ENCODE peak calls at places on chromosome 3, in five cellular contexts. I, R, K, A and D are unnamed samples.

GRCh38 chr3:149224736-149225594 is 3.3 kb upstream of the CP start:
- DNase-seq in I (no peak), R (no peak), K (no peak), A (peak), D (no peak)

GRCh38 chr3:125148016-125148812 is 64.3 kb downstream of the SLC12A8 start:
- DNase-seq in I (no peak), R (no peak), K (no peak), A (no peak), D (no peak)

GRCh38 chr3:80492162-80492561 is 724.4 kb upstream of the ROBO1 start:
- DNase-seq in I (no peak), R (no peak), K (no peak), A (no peak), D (no peak)

GRCh38 chr3:10666621-10667020 is 149.4 kb upstream of the SLC6A11 start:
- DNase-seq in I (peak), R (no peak), K (no peak), A (no peak), D (no peak)

GRCh38 chr3:124867511-124867910 is 19.7 kb downstream of the ITGB5 start:
- DNase-seq in I (no peak), R (no peak), K (no peak), A (no peak), D (peak)

GRCh38 chr3:113103588-113103987 is 107.8 kb upstream of the BOC start:
- DNase-seq in I (no peak), R (no peak), K (no peak), A (no peak), D (no peak)

GRCh38 chr3:33277193-33277882 is at the start of gene FBXL2:
- DNase-seq in I (peak), R (peak), K (peak), A (peak), D (peak)

GRCh38 chr3:65979152-65979551 is 59.6 kb downstream of the MAGI1 start:
- DNase-seq in I (no peak), R (no peak), K (no peak), A (peak), D (peak)

GRCh38 chr3:135324246-135324645 is 529.2 kb downstream of the EPHB1 start:
- DNase-seq in I (no peak), R (no peak), K (no peak), A (no peak), D (no peak)

GRCh38 chr3:89419647-89420141 is 312.3 kb downstream of the EPHA3 start:
- DNase-seq in I (no peak), R (no peak), K (no peak), A (no peak), D (no peak)

GRCh38 chr3:31533169-31533870 is 595 bp downstream of the STT3B start:
- DNase-seq in I (peak), R (peak), K (peak), A (peak), D (peak)

GRCh38 chr3:41317718-41318117 is 118.4 kb downstream of the CTNNB1 start:
- DNase-seq in I (no peak), R (no peak), K (no peak), A (no peak), D (no peak)

DNA sequence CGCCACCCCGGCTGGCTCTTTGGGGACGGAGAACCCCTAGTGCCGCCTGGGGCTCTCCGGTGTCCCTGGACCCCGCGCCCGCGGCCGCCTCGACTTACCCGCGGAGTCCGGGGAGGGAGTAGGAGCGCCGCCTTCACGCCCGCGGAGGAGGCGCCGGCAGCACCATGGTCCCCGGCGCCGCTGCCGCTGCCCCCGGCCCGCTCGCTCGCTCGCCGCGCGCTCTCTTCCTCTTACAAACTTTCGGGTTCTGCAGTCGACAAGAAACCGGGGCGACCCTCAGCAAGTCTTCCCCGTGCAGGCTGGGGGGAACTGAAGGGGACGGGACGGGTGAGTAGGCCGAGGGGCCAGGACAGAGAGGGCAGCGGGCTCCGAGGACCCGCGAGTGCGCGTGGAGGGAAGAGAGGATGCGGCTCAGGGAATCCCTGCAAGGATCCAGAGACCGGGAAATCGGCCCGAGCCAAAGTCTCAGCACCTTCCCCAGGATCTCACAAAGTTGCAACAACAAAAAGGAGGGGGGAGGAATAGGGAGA is 2.0 kb downstream of the FOXP1 start:
- DNase-seq in I (peak), R (peak), K (peak), A (peak), D (no peak)
- H3K27ac ChIP-seq in I (peak), R (peak), K (peak), A (peak), D (peak)

DNA sequence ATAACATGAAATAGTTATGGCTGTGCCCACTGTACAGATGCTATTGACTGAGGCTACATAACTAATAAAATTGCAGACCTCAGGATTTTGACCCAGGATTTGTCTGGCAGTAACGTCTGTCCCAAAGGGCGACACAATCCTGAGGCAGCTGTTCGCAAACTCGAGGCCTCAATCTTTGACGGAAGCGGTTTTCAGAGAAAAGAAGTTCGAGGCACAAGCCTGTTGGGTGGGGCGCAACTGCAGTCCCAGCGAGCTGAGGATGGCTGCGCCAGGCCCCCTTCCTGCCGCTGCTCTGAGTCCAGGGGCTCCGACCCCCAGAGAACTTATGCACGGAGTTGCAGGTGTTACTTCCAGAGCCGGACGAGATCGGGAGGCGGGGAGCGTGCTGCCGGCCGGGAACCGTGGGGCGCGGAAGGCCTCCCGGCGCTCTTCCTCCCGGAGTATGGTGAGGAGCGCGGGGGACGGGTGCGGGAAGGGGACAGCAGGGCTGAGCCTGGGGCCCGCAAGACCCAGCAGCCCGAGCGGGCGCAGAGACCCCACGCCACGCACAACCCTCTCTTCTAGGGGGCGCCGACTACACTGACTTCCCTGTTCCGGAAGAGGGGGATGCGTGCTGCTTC is at the start of gene PARP15:
- DNase-seq in I (peak), R (peak), K (no peak), A (no peak), D (no peak)
- TF ChIP-seq CTCF in I (no peak), R (no peak), K (no peak), A (no peak), D (no peak)

DNA sequence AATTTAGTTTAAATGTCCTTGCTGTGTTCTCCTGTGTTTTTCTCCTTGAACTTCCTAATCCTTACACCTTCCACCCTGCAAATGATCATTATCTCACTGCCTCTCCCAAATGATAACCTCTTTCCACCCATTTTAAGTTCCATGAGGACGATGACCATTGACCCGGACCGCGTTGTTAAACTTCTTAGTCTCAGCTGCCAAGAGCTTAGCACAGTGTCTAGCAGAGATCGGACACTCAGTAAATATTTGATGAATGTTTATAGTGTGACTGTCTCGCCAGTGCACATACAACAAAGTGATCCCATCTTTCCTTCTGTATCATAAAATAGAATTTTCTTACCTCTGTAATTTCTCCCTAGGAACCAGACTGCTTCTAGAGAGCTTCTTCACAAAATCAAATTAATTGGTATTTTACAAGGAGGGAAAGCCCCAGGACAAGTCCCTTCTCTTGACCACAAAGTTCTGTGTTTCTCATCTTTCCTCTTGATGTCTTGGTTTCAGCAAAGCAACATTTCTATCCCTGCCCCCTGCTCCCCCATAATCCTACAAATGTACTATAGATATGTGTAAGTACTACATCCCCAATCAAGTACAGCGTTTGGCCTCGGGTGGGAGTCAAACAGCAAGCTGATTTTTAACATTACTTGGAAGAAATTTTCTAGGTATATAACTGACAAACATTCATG is 429.7 kb downstream of the LPP start:
- DNase-seq in I (peak), R (no peak), K (no peak), A (no peak), D (no peak)
- H3K4me3 ChIP-seq in I (no peak), R (no peak), K (no peak), A (no peak), D (no peak)

GRCh38 chr3:192449036-192449435 is 278.3 kb downstream of the FGF12 start:
- DNase-seq in I (no peak), R (no peak), K (no peak), A (no peak), D (no peak)
- H3K27ac ChIP-seq in I (no peak), R (no peak), K (no peak), A (no peak), D (no peak)

DNA sequence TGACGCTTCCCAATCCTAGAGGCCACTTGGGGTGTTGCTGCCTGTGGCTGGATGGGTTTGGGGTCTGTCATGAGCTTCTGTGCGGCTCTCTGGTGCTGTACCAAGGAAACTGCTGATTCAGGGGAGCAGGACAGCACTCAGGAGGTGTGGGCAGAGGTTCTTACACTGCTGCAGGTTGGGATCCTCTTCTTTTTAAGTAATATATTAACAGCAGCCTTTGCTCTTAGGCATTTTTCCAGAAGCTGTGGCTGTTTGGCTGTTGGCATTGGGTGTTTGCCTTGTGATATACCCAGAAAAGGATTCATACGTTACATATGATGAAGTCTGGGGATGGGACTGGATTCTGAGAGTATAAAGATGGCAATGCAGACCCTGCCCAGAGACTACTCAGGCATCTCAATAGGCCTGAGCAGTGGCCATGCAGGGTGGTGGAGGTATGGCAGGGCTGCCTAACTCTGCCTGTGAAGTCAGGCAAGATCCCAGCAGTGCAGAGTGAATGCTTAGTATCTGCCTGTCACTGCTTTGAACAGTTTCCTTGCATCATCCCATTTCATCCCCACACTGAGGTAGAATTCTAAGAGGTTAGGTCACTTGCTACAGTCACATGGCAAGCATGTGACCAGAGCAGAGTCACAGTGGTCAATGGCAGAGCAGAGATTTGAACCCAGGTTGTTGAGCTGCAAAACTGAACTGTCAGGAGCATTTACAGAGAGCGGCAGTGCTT is 3.9 kb downstream of the ABHD6 start:
- DNase-seq in I (no peak), R (no peak), K (no peak), A (no peak), D (no peak)
- TF ChIP-seq CTCF in I (no peak), R (no peak), K (no peak), A (no peak), D (no peak)

GRCh38 chr3:187290561-187290960 is 976 bp downstream of the MASP1 start:
- DNase-seq in I (no peak), R (no peak), K (no peak), A (no peak), D (no peak)

GRCh38 chr3:187291001-187291511 is 481 bp downstream of the MASP1 start:
- DNase-seq in I (no peak), R (no peak), K (no peak), A (no peak), D (no peak)

GRCh38 chr3:187286467-187287059 is 5.0 kb downstream of the MASP1 start:
- DNase-seq in I (no peak), R (no peak), K (no peak), A (no peak), D (no peak)

GRCh38 chr3:187287231-187287630 is 4.3 kb downstream of the MASP1 start:
- DNase-seq in I (no peak), R (no peak), K (no peak), A (no peak), D (no peak)

GRCh38 chr3:187288176-187288893 is 3.2 kb downstream of the MASP1 start:
- DNase-seq in I (no peak), R (no peak), K (no peak), A (peak), D (no peak)
- H3K4me3 ChIP-seq in I (no peak), R (no peak), K (no peak), A (no peak), D (no peak)

GRCh38 chr3:158768881-158769518 is 32.9 kb upstream of the MFSD1 start:
- DNase-seq in I (peak), R (no peak), K (no peak), A (peak), D (no peak)
- H3K27ac ChIP-seq in I (peak), R (no peak), K (peak), A (peak), D (peak)

GRCh38 chr3:45660567-45660901 is 28.7 kb upstream of the SACM1L start:
- DNase-seq in I (no peak), R (no peak), K (no peak), A (no peak), D (no peak)
- TF ChIP-seq CTCF in I (no peak), R (no peak), K (no peak), A (no peak), D (no peak)

GRCh38 chr3:142926368-142926944 is 37.0 kb downstream of the PAQR9 start:
- DNase-seq in I (no peak), R (no peak), K (no peak), A (no peak), D (no peak)
- H3K4me3 ChIP-seq in I (no peak), R (no peak), K (no peak), A (no peak), D (no peak)